ENCODE peak calls at places on chromosomes 16 and 17, in eight cellular contexts. O is ovary; H is mesenchymal stem cell; D is DMS 273 treated with DMSO at 0.1 percent for 48 hours; S is activated CD4-positive, alpha-beta T cell treated with anti-CD3 and anti-CD28 coated beads for 24 hours; F is germinal center; G is epithelial cell of esophagus; R is activated naive CD4-positive, alpha-beta T cell treated with Interleukin-2 at 50 U/mL for 16 hours. E is an unnamed sample.

GRCh38 chr16:29963021-29963743 is 1.3 kb downstream of the TMEM219 start:
- DNase-seq in S (no peak), D (no peak), F (no peak), G (no peak), R (no peak), O (no peak), H (no peak), E (no peak)

GRCh38 chr17:43701318-43701743 is 39.6 kb upstream of the MEOX1 start:
- DNase-seq in F (no peak), D (no peak), R (peak; percentile 35), G (peak; percentile 44), S (no peak), O (no peak), H (peak; percentile 84), E (no peak)

GRCh38 chr17:63634816-63635215 is 12.6 kb downstream of the MAP3K3 start:
- DNase-seq in G (no peak), D (no peak), F (no peak), S (no peak), R (no peak), H (no peak), O (no peak), E (no peak)

GRCh38 chr17:68231536-68231935 is 16.3 kb upstream of the AMZ2 start:
- DNase-seq in O (no peak), R (no peak), H (no peak), D (no peak), F (no peak), S (no peak), G (peak; percentile 31), E (no peak)

GRCh38 chr17:38898291-38898679 is 27.1 kb upstream of the LASP1NB start:
- DNase-seq in S (no peak), O (no peak), R (no peak), D (no peak), G (no peak), H (no peak), F (peak; percentile 33), E (no peak)

GRCh38 chr16:84572096-84572495 is 45.8 kb downstream of the COTL1 start:
- DNase-seq in R (no peak), S (no peak), F (no peak), O (no peak), H (no peak), G (no peak), D (no peak), E (no peak)

GRCh38 chr17:73613947-73614655 is 30.1 kb downstream of the SDK2 start:
- DNase-seq in D (no peak), S (no peak), G (peak; percentile 85), O (no peak), H (no peak), F (no peak), R (no peak), E (no peak)

GRCh38 chr16:48330847-48331204 is 54.4 kb downstream of the SIAH1 start:
- DNase-seq in F (no peak), O (no peak), H (no peak), G (no peak), D (no peak), S (no peak), R (no peak), E (no peak)

GRCh38 chr17:79415365-79415764 is 195.5 kb downstream of the RBFOX3 start:
- DNase-seq in H (no peak), S (no peak), F (no peak), G (no peak), D (no peak), R (no peak), O (no peak), E (no peak)

GRCh38 chr17:71668807-71669206 is 452.0 kb upstream of the SOX9 start:
- DNase-seq in F (no peak), H (no peak), G (no peak), R (no peak), O (no peak), D (no peak), S (no peak), E (no peak)

GRCh38 chr17:37358098-37358829 is 17.5 kb upstream of the C17orf78 start:
- DNase-seq in R (peak; percentile 40), O (peak; percentile 57), S (peak; percentile 19), D (peak; percentile 45), F (peak; percentile 44), G (peak; percentile 43), H (peak; percentile 84), E (peak; percentile 7)

GRCh38 chr16:22194707-22195444 is 11.2 kb upstream of the EEF2K start:
- DNase-seq in G (no peak), R (no peak), F (no peak), H (no peak), S (no peak), O (no peak), D (no peak), E (no peak)

GRCh38 chr17:3555189-3555796 is 2.3 kb downstream of the TRPV3 start:
- DNase-seq in R (no peak), H (no peak), S (no peak), G (no peak), F (no peak), O (no peak), D (no peak), E (no peak)

GRCh38 chr17:47729486-47729885 is 3.5 kb upstream of the TBX21 start:
- DNase-seq in H (no peak), F (no peak), G (no peak), S (no peak), D (no peak), R (no peak), O (no peak), E (no peak)

GRCh38 chr17:81429353-81429774 is 34.1 kb downstream of the BAHCC1 start:
- DNase-seq in G (peak; percentile 71), D (peak; percentile 55), S (no peak), R (no peak), H (no peak), F (no peak), O (peak; percentile 83), E (no peak)